ENCODE peak calls at places on chromosomes 5 and 9, in nine cellular contexts. U, P, K, F, S, D, H, G and M are unnamed samples.

GRCh38 chr5:55159763-55160492 is at the start of gene GPX8:
- DNase-seq in U (peak), P (peak), K (peak), F (no peak), S (peak), D (peak), H (peak), G (peak), M (peak)

GRCh38 chr5:16037121-16037520 is 142.5 kb downstream of the MARCHF11 start:
- DNase-seq in U (no peak), P (no peak), K (no peak), F (no peak), S (no peak), D (no peak), H (no peak), G (no peak), M (no peak)

GRCh38 chr5:122019936-122020590 is 58.0 kb downstream of the LOX start:
- DNase-seq in U (no peak), P (peak), K (no peak), F (no peak), S (no peak), D (no peak), H (no peak), G (no peak), M (no peak)

GRCh38 chr5:168683247-168683926 is 104.2 kb upstream of the PANK3 start:
- DNase-seq in U (no peak), P (no peak), K (no peak), F (no peak), S (no peak), D (no peak), H (no peak), G (no peak), M (no peak)

GRCh38 chr9:87732756-87733155 is 6.8 kb downstream of the CTSL start:
- DNase-seq in U (no peak), P (no peak), K (no peak), F (no peak), S (no peak), D (no peak), H (no peak), G (no peak), M (no peak)

GRCh38 chr5:75054110-75054930 is 2.0 kb upstream of the GCNT4 start:
- DNase-seq in U (no peak), P (peak), K (peak), F (no peak), S (no peak), D (peak), H (no peak), G (no peak), M (peak)

GRCh38 chr5:122076023-122076422 is 2.0 kb downstream of the LOX start:
- DNase-seq in U (no peak), P (peak), K (no peak), F (no peak), S (no peak), D (no peak), H (no peak), G (peak), M (peak)

GRCh38 chr9:93097496-93098205 is 1.6 kb downstream of the CARD19 start:
- DNase-seq in U (peak), P (peak), K (no peak), F (no peak), S (no peak), D (no peak), H (no peak), G (no peak), M (no peak)

GRCh38 chr9:85182381-85182780 is 512.9 kb downstream of the NTRK2 start:
- DNase-seq in U (no peak), P (no peak), K (no peak), F (no peak), S (no peak), D (no peak), H (no peak), G (no peak), M (no peak)

GRCh38 chr5:13378073-13378472 is 566.4 kb downstream of the DNAH5 start:
- DNase-seq in U (peak), P (peak), K (no peak), F (no peak), S (no peak), D (no peak), H (no peak), G (no peak), M (no peak)

GRCh38 chr5:88660947-88661869 is 221.8 kb downstream of the MEF2C start:
- DNase-seq in U (peak), P (peak), K (peak), F (no peak), S (peak), D (peak), H (peak), G (no peak), M (peak)
- TF ChIP-seq EZH2 in U (no peak), P (peak), K (peak), F (no peak), S (no peak), D (peak), H (no peak), G (no peak), M (no peak)

GRCh38 chr9:137169764-137170460 is at the start of gene LRRC26:
- DNase-seq in U (no peak), P (no peak), K (no peak), F (no peak), S (no peak), D (no peak), H (no peak), G (no peak), M (no peak)

GRCh38 chr9:137168907-137169763 is 716 bp downstream of the LRRC26 start:
- DNase-seq in U (peak), P (peak), K (peak), F (no peak), S (peak), D (peak), H (peak), G (peak), M (peak)

GRCh38 chr9:137170486-137171148 is 766 bp upstream of the LRRC26 start:
- DNase-seq in U (no peak), P (no peak), K (no peak), F (no peak), S (no peak), D (peak), H (no peak), G (no peak), M (no peak)

GRCh38 chr9:137172907-137173794 is 1.3 kb upstream of the TMEM210 start:
- DNase-seq in U (no peak), P (no peak), K (no peak), F (no peak), S (no peak), D (no peak), H (no peak), G (no peak), M (no peak)

DNA sequence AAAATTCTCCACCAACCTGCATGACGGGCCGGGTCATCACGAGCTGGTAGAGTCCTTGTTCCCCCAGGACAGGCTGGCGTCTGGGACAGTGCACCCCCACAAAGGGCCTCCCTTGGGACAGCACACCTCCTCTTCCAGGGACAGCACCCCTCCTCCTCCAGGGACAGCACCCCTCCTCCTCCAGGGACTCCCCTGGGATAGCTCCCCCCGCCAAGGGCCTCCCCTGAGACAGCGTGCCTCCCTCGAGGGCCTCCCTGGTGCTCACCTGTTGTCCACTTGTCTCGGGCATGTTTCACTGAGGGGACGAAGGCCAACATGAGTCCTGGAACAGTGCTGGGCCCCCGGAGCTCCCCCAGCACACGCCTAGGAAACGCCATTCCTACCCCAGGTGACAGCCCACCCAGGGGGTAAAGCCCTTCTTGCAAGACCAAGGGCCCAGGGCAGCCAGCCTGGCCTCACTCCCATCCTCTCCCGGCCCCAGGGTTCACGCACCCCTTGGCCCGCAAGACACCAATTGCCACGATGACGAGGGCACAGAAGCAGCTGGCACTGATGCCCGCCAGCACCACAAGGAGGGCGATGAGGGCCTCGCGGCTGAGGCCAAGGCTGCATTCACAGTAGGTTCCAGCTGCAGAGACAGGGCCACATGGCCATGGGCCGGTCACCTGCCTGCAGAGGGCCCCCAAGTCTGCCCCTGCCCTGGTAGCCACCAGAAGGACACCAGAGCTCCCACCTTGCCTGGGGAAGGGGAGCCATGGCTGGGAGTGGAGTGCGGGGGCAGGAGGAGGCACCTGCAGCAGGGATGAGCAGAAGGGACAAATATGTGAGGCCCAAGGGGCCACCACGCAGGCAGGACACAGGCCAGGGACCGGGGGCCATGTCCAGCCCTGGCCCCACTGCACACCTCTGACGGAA is at the start of gene TMEM210:
- DNase-seq in U (no peak), P (no peak), K (no peak), F (no peak), S (no peak), D (no peak), H (no peak), G (no peak), M (no peak)
- H3K27ac ChIP-seq in U (no peak), P (no peak), K (no peak), F (no peak), S (no peak), D (no peak), H (no peak), G (no peak), M (no peak)

GRCh38 chr5:171874210-171874609 is 88.6 kb downstream of the SMIM23 start:
- DNase-seq in U (no peak), P (peak), K (no peak), F (no peak), S (no peak), D (no peak), H (no peak), G (no peak), M (no peak)
- TF ChIP-seq EZH2 in U (no peak), P (no peak), K (no peak), F (no peak), S (no peak), D (no peak), H (no peak), G (no peak), M (no peak)

GRCh38 chr5:109753279-109753678 is 63.6 kb downstream of the MAN2A1 start:
- DNase-seq in U (no peak), P (no peak), K (no peak), F (no peak), S (no peak), D (no peak), H (no peak), G (no peak), M (no peak)

GRCh38 chr5:109756543-109757186 is 66.9 kb downstream of the MAN2A1 start:
- DNase-seq in U (no peak), P (no peak), K (no peak), F (no peak), S (no peak), D (no peak), H (no peak), G (no peak), M (no peak)

GRCh38 chr5:109757490-109757889 is 67.8 kb downstream of the MAN2A1 start:
- DNase-seq in U (no peak), P (no peak), K (no peak), F (no peak), S (no peak), D (no peak), H (no peak), G (no peak), M (no peak)

GRCh38 chr5:109755761-109756160 is 66.0 kb downstream of the MAN2A1 start:
- DNase-seq in U (no peak), P (no peak), K (no peak), F (no peak), S (no peak), D (no peak), H (no peak), G (no peak), M (no peak)

DNA sequence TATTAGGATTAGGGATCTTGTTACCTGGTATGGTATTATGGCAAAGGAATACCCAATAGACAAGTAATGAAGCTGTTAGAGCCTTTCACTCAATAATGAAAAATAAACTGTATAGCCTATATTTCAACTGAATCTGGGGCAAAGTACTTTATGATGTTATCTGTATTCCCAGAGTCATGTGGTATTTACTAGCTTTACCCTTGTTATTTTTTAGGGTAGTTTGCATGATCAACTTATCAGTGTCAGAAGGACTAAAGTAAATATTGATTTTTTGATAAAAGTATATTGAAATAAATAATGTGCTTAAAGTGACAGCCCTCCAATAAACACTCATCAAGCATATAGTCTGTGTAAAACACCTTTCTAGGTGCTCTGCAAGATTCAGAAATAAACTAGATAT is 64.6 kb downstream of the MAN2A1 start:
- DNase-seq in U (no peak), P (no peak), K (no peak), F (no peak), S (no peak), D (no peak), H (no peak), G (no peak), M (no peak)
- H3K27ac ChIP-seq in U (no peak), P (no peak), K (peak), F (no peak), S (no peak), D (no peak), H (no peak), G (no peak), M (no peak)

GRCh38 chr5:43555895-43556606 is 826 bp downstream of the PAIP1 start:
- DNase-seq in U (peak), P (peak), K (peak), F (no peak), S (peak), D (peak), H (peak), G (peak), M (peak)
- TF ChIP-seq EZH2 in U (no peak), P (no peak), K (no peak), F (no peak), S (no peak), D (no peak), H (no peak), G (no peak), M (no peak)

GRCh38 chr9:121298016-121298538 is 30.1 kb downstream of the GSN start:
- DNase-seq in U (no peak), P (no peak), K (no peak), F (no peak), S (no peak), D (peak), H (no peak), G (peak), M (no peak)
- H3K27ac ChIP-seq in U (no peak), P (no peak), K (peak), F (no peak), S (no peak), D (no peak), H (no peak), G (peak), M (no peak)